ENCODE peak calls at places on chromosomes 7 and 10, in ten cellular contexts. E is cardiac fibroblast, T is tibial nerve, G is GM12865, O is esophagus muscularis mucosa, D is endothelial cell of umbilical vein, R is astrocyte, C is BE2C, U is uterus, Q is astrocyte of the spinal cord. F is an unnamed sample.
A peak's percentile ranks its signal among the peaks of the same experiment; 100 is the strongest.

GRCh38 chr10:102555781-102556328 is 52.1 kb downstream of the SUFU start:
- DNase-seq in R (peak; percentile 80), T (no peak), Q (peak; percentile 77), O (no peak), C (peak; percentile 14), E (peak; percentile 64), D (no peak), U (peak; percentile 21), G (no peak), F (peak; percentile 53)

GRCh38 chr7:26202019-26202985 is 757 bp downstream of the CBX3 start:
- DNase-seq in E (peak; percentile 41), Q (peak; percentile 57), G (peak; percentile 66), T (no peak), R (peak; percentile 31), O (no peak), U (no peak), D (peak; percentile 59), C (peak; percentile 79), F (no peak)

GRCh38 chr7:132755538-132756481 is 179.5 kb upstream of the PLXNA4 start:
- DNase-seq in O (no peak), G (no peak), Q (peak; percentile 36), T (no peak), E (peak; percentile 28), D (peak; percentile 18), C (no peak), R (no peak), U (no peak), F (no peak)

GRCh38 chr10:69845574-69846251 is 44.0 kb downstream of the COL13A1 start:
- DNase-seq in C (peak; percentile 29), R (no peak), D (peak; percentile 81), O (no peak), E (peak; percentile 70), U (no peak), G (no peak), Q (peak; percentile 57), T (no peak), F (peak; percentile 57)

GRCh38 chr7:1758417-1758858 is 88.4 kb downstream of the ELFN1 start:
- DNase-seq in O (no peak), G (peak; percentile 37), C (peak; percentile 60), D (no peak), T (no peak), E (peak; percentile 40), U (no peak), Q (no peak), R (no peak), F (peak; percentile 35)

GRCh38 chr10:114714281-114714741 is 56.2 kb upstream of the ABLIM1 start:
- DNase-seq in U (no peak), O (no peak), T (no peak), Q (peak; percentile 93), R (peak; percentile 98), C (no peak), D (peak; percentile 93), E (peak; percentile 78), G (no peak), F (peak; percentile 75)

GRCh38 chr10:33715303-33715702 is 380.8 kb upstream of the NRP1 start:
- DNase-seq in D (no peak), T (no peak), Q (no peak), E (no peak), R (no peak), O (no peak), G (peak; percentile 50), U (no peak), C (no peak), F (no peak)

GRCh38 chr10:52759154-52759553 is 13.4 kb downstream of the MBL2 start:
- DNase-seq in U (no peak), T (no peak), E (peak; percentile 55), Q (no peak), D (no peak), O (peak; percentile 55), C (no peak), R (no peak), G (no peak), F (peak; percentile 56)

GRCh38 chr10:111126981-111127848 is 50.4 kb downstream of the ADRA2A start:
- DNase-seq in G (no peak), O (no peak), U (no peak), Q (no peak), T (no peak), C (peak; percentile 60), R (no peak), D (no peak), E (no peak), F (no peak)

GRCh38 chr10:110224992-110225391 is 17.6 kb downstream of the MXI1 start:
- DNase-seq in E (no peak), R (no peak), O (peak; percentile 39), D (no peak), T (no peak), U (no peak), Q (no peak), C (no peak), G (no peak), F (no peak)

GRCh38 chr7:41567350-41568114 is 135.4 kb downstream of the INHBA start:
- DNase-seq in T (no peak), G (no peak), E (no peak), D (peak; percentile 56), Q (peak; percentile 22), U (no peak), C (no peak), O (no peak), R (no peak), F (peak; percentile 41)

GRCh38 chr7:41418337-41418736 is 284.6 kb downstream of the INHBA start:
- DNase-seq in R (no peak), D (no peak), C (no peak), U (no peak), Q (no peak), T (no peak), E (no peak), O (no peak), G (no peak), F (no peak)

GRCh38 chr7:142352543-142352942 is 94.7 kb upstream of the PRSS58 start:
- DNase-seq in E (no peak), U (no peak), Q (no peak), R (no peak), G (no peak), C (no peak), T (no peak), O (no peak), D (no peak), F (no peak)

GRCh38 chr7:47992446-47992845 is 13.0 kb upstream of the HUS1 start:
- DNase-seq in R (no peak), G (no peak), T (no peak), C (no peak), O (no peak), Q (no peak), D (no peak), U (no peak), E (no peak), F (no peak)

GRCh38 chr7:47988496-47989386 is 9.3 kb upstream of the HUS1 start:
- DNase-seq in C (no peak), O (no peak), R (no peak), U (no peak), E (no peak), Q (peak; percentile 16), D (no peak), G (peak; percentile 26), T (no peak), F (peak; percentile 22)

GRCh38 chr7:47990592-47990991 is 11.2 kb upstream of the HUS1 start:
- DNase-seq in U (no peak), D (no peak), O (no peak), C (no peak), G (no peak), E (no peak), R (no peak), Q (no peak), T (no peak), F (no peak)

GRCh38 chr7:47991270-47991669 is 11.9 kb upstream of the HUS1 start:
- DNase-seq in O (no peak), T (no peak), U (no peak), G (no peak), D (no peak), Q (no peak), R (no peak), C (no peak), E (no peak), F (no peak)

DNA sequence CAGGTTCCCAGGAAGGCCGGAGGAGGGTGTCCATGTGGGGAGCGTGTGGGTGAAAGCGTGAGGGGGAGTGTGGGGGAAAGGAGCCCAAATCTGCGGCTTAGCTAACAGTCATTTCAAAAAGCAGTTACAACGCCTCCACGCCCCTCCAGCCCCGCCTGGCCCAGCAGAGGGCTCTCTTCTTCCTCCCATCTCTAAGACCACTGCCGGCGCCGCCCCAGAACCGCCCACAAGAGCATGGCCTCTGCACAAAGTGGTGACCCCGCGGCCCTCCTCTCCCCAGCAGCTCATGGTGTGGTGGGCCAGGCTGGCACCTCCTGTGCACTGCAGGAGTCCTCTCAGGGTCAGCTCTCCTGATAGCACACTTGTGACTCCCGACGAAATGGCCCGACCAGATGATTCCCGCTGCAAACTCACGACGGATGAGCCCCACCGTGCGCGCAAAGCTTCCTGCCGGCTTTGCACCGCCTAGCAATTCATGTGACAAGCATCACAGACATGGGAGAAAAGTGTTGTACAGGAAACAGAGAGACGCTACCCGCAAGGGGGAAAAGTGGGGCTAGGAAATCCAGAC is 12.4 kb upstream of the HUS1 start:
- DNase-seq in R (peak; percentile 52), E (peak; percentile 85), O (peak; percentile 98), T (peak; percentile 81), C (peak; percentile 76), D (peak; percentile 64), U (peak; percentile 80), G (peak; percentile 94), Q (peak; percentile 77), F (peak; percentile 77)
- TF ChIP-seq CTCF in R (peak; percentile 47), E (peak; percentile 82), O (peak; percentile 44), T (peak; percentile 75), C (peak; percentile 62), D (peak; percentile 70), U (peak; percentile 71), G (peak; percentile 82), Q (peak; percentile 83), F (peak; percentile 77)

GRCh38 chr10:16944961-16945360 is 127.7 kb upstream of the RSU1 start:
- DNase-seq in R (no peak), O (no peak), D (peak; percentile 83), U (no peak), G (no peak), C (no peak), T (no peak), Q (no peak), E (peak; percentile 8), F (no peak)
- H3K4me3 ChIP-seq in R (no peak overlapping the region), O (no peak overlapping the region), D (no peak overlapping the region), U (no peak overlapping the region), G (no peak overlapping the region), C (no peak overlapping the region), T (no peak overlapping the region), Q (no peak overlapping the region), E (no peak overlapping the region), F (no peak overlapping the region)

DNA sequence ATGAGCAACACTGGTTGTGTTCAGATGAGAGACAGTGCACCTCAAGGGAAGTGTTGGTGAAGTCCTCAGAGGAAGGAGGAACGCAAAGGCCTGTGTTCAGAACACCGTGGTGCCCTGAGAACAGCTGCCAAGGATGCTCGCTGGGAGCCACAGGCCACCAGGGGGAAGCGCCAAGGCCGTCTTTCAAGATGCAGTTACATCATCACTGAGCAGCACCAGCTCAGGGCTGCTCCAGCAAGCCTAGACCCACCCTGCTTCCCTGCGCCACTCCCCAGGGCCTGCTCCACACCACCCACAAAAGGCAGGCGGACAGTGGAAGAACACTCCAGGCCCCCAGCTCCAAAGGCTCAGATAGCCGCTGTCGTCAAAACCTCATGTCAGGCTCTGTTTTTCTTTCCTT is 378.8 kb downstream of the DPP6 start:
- DNase-seq in U (no peak), D (no peak), E (no peak), G (no peak), T (no peak), Q (no peak), R (no peak), C (no peak), O (no peak), F (no peak)
- TF ChIP-seq CTCF in U (no peak), D (no peak), E (no peak), G (no peak), T (no peak), Q (no peak), R (no peak), C (peak; percentile 13), O (no peak), F (no peak)

GRCh38 chr7:30502470-30503251 is 2.0 kb downstream of the GGCT start:
- DNase-seq in G (no peak), Q (no peak), U (no peak), C (no peak), O (no peak), T (no peak), D (no peak), R (no peak), E (no peak), F (no peak)
- H3K4me3 ChIP-seq in G (no peak overlapping the region), Q (no peak overlapping the region), U (no peak overlapping the region), C (peak overlapping the region; percentile 5), O (no peak overlapping the region), T (no peak overlapping the region), D (no peak overlapping the region), R (no peak overlapping the region), E (no peak overlapping the region), F (peak overlapping the region; percentile 92)